ENCODE peak calls at places on chromosomes 11 and 22, in six cellular contexts. A is IMR-90, N is astrocyte of the cerebellum, C is AG09309, L is mucosa of descending colon, Y is epithelial cell of esophagus. O is an unnamed sample.

GRCh38 chr22:41899992-41900651 is 14.8 kb downstream of the SHISA8 start:
- DNase-seq in N (no peak), A (no peak), Y (no peak), L (no peak), C (no peak), O (no peak)

GRCh38 chr11:70717961-70718595 is 319.7 kb downstream of the CTTN start:
- DNase-seq in L (peak; percentile 19), Y (no peak), C (no peak), A (no peak), N (no peak), O (no peak)

GRCh38 chr11:126594921-126595367 is 239.5 kb downstream of the ST3GAL4 start:
- DNase-seq in C (no peak), Y (no peak), N (no peak), A (no peak), L (no peak), O (no peak)

GRCh38 chr11:67439321-67440228 is 2.1 kb upstream of the PTPRCAP start:
- DNase-seq in L (no peak), Y (peak; percentile 53), A (no peak), C (no peak), N (no peak), O (no peak)

GRCh38 chr22:30602049-30602448 is 4.9 kb upstream of the TCN2 start:
- DNase-seq in C (no peak), Y (peak; percentile 54), N (no peak), A (peak; percentile 43), L (no peak), O (no peak)

GRCh38 chr11:77147668-77148321 is 19.7 kb downstream of the MYO7A start:
- DNase-seq in N (peak; percentile 27), A (no peak), Y (peak; percentile 29), C (no peak), L (peak; percentile 59), O (no peak)

GRCh38 chr11:67384851-67385366 is 6.9 kb upstream of the RAD9A start:
- DNase-seq in C (no peak), Y (peak; percentile 74), N (no peak), L (no peak), A (peak; percentile 64), O (no peak)

GRCh38 chr11:2276280-2276998 is 6.1 kb upstream of the ASCL2 start:
- DNase-seq in Y (no peak), A (no peak), C (no peak), N (no peak), L (peak; percentile 15), O (no peak)

GRCh38 chr11:31783264-31783663 is 27.9 kb downstream of the PAX6 start:
- DNase-seq in C (no peak), N (no peak), L (no peak), Y (no peak), A (no peak), O (no peak)

GRCh38 chr11:79506124-79506523 is 65.3 kb upstream of the TENM4 start:
- DNase-seq in N (no peak), A (no peak), Y (no peak), C (no peak), L (no peak), O (no peak)

GRCh38 chr11:64581057-64581523 is 9.9 kb upstream of the SLC22A12 start:
- DNase-seq in A (no peak), L (peak; percentile 18), N (no peak), C (no peak), Y (no peak), O (no peak)

GRCh38 chr11:27347949-27348879 is 14.8 kb downstream of the CCDC34 start:
- DNase-seq in L (no peak), N (no peak), A (no peak), C (no peak), Y (no peak), O (no peak)

GRCh38 chr11:5690736-5691135 is 1.1 kb downstream of the TRIM22 start:
- DNase-seq in A (peak; percentile 13), C (no peak), L (no peak), Y (no peak), N (no peak), O (no peak)

GRCh38 chr11:110110854-110111253 is 17.7 kb downstream of the ZC3H12C start:
- DNase-seq in L (no peak), C (no peak), A (no peak), Y (no peak), N (no peak), O (no peak)

GRCh38 chr11:2525941-2526807 is 81.4 kb downstream of the KCNQ1 start:
- DNase-seq in C (no peak), Y (no peak), N (no peak), A (no peak), L (peak; percentile 65), O (no peak)

GRCh38 chr22:17739196-17739975 is 34.9 kb downstream of the BID start:
- DNase-seq in L (no peak), A (no peak), Y (no peak), C (no peak), N (no peak), O (no peak)

GRCh38 chr11:122695076-122695620 is 39.6 kb downstream of the UBASH3B start:
- DNase-seq in Y (no peak), L (no peak), A (no peak), C (no peak), N (no peak), O (no peak)
- TF ChIP-seq CTCF in Y (no peak), L (no peak), A (no peak), C (no peak), N (no peak), O (no peak)

DNA sequence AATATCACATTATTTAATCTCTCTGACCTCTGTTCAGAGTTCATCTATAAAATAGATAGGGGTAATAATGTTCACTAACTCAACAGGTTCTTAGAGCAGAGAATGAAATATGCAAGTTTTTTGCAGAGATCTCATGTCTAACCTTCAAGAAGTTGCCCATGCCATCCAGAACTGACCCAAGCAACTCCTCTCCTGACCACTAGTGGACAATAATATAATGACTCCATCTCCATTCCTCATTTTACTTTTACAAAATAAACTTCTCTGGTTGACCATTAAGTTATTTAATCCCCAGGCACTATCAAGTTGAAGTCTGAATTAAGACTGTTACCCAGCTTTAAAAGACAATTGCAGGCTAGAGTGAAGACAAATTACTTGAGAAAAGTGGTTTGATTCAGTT is 382.6 kb downstream of the KCNA4 start:
- DNase-seq in A (no peak), Y (no peak), N (no peak), C (no peak), L (no peak), O (no peak)
- TF ChIP-seq CTCF in A (peak; percentile 28), Y (peak; percentile 6), N (peak; percentile 46), C (no peak), L (no peak), O (no peak)

GRCh38 chr22:49951678-49951985 is 8.9 kb upstream of the PIM3 start:
- DNase-seq in N (no peak), L (no peak), Y (no peak), C (no peak), A (no peak), O (no peak)
- TF ChIP-seq CTCF in N (no peak), L (no peak), Y (no peak), C (no peak), A (no peak), O (no peak)

GRCh38 chr22:20260071-20260722 is 7.9 kb downstream of the RTN4R start:
- DNase-seq in N (no peak), A (no peak), C (no peak), L (no peak), Y (no peak), O (no peak)

GRCh38 chr22:20259336-20259705 is 8.8 kb downstream of the RTN4R start:
- DNase-seq in Y (no peak), N (no peak), L (no peak), A (no peak), C (no peak), O (no peak)

GRCh38 chr22:20257474-20258299 is 10.4 kb downstream of the RTN4R start:
- DNase-seq in A (no peak), L (no peak), Y (no peak), N (no peak), C (no peak), O (no peak)

GRCh38 chr22:20256562-20257473 is 11.3 kb downstream of the RTN4R start:
- DNase-seq in A (no peak), Y (no peak), N (no peak), C (no peak), L (no peak), O (no peak)

GRCh38 chr22:20258584-20259335 is 9.4 kb downstream of the RTN4R start:
- DNase-seq in C (no peak), Y (no peak), A (no peak), N (no peak), L (no peak), O (no peak)
- TF ChIP-seq CTCF in C (peak; percentile 36), Y (no peak), A (peak; percentile 4), N (no peak), L (peak; percentile 10), O (peak; percentile 67)

GRCh38 chr11:61695917-61696316 is 15.7 kb downstream of the DAGLA start:
- DNase-seq in L (peak; percentile 89), A (peak; percentile 81), N (no peak), Y (peak; percentile 87), C (peak; percentile 14), O (no peak)
- TF ChIP-seq CTCF in L (no peak), A (peak; percentile 9), N (peak; percentile 7), Y (peak; percentile 15), C (no peak), O (no peak)

O was measured in GM12864.